ENCODE peak calls at places on chromosomes 13 and 19, in five cellular contexts. O, C, E, B and R are unnamed samples.

GRCh38 chr19:23884363-23884762 is 30.3 kb upstream of the ZNF726 start:
- DNase-seq in O (no peak), C (no peak), E (no peak), B (no peak), R (no peak)

GRCh38 chr19:15379996-15380647 is 535 bp upstream of the AKAP8 start:
- DNase-seq in O (peak; percentile 48), C (no peak), E (peak; percentile 63), B (peak; percentile 68), R (peak; percentile 84)

GRCh38 chr13:114025432-114026127 is 51.7 kb upstream of the C13orf46 start:
- DNase-seq in O (no peak), C (no peak), E (no peak), B (no peak), R (no peak)

GRCh38 chr13:97225533-97225932 is 3.4 kb downstream of the MBNL2 start:
- DNase-seq in O (no peak), C (no peak), E (no peak), B (no peak), R (no peak)

GRCh38 chr19:15539638-15540037 is 31.3 kb downstream of the CYP4F22 start:
- DNase-seq in O (no peak), C (peak; percentile 11), E (no peak), B (no peak), R (no peak)

GRCh38 chr19:1251233-1251502 is 2.8 kb downstream of the MIDN start:
- DNase-seq in O (peak; percentile 37), C (no peak), E (no peak), B (no peak), R (no peak)

GRCh38 chr19:14497347-14497921 is 1.5 kb upstream of the GIPC1 start:
- DNase-seq in O (peak; percentile 74), C (no peak), E (peak; percentile 6), B (no peak), R (peak; percentile 50)

GRCh38 chr19:45591004-45591637 is 6.5 kb upstream of the OPA3 start:
- DNase-seq in O (peak; percentile 64), C (no peak), E (peak; percentile 79), B (no peak), R (peak; percentile 88)

GRCh38 chr13:48072304-48072703 is 22.6 kb downstream of the MED4 start:
- DNase-seq in O (no peak), C (no peak), E (no peak), B (no peak), R (no peak)

GRCh38 chr13:89343165-89343564 is 1672.0 kb downstream of the SLITRK5 start:
- DNase-seq in O (no peak), C (no peak), E (no peak), B (no peak), R (no peak)

GRCh38 chr19:384801-385169 is 24.2 kb downstream of the C2CD4C start:
- DNase-seq in O (no peak), C (no peak), E (no peak), B (no peak), R (no peak)

GRCh38 chr13:40536443-40537113 is 129.9 kb downstream of the FOXO1 start:
- DNase-seq in O (peak; percentile 94), C (no peak), E (no peak), B (no peak), R (no peak)

GRCh38 chr13:112753868-112754267 is 64.0 kb downstream of the ATP11A start:
- DNase-seq in O (no peak), C (no peak), E (no peak), B (no peak), R (no peak)

GRCh38 chr19:464146-464545 is 3.3 kb upstream of the SHC2 start:
- DNase-seq in O (no peak), C (no peak), E (no peak), B (no peak), R (no peak)

GRCh38 chr19:46466536-46467199 is 4.7 kb downstream of the PNMA8A start:
- DNase-seq in O (no peak), C (peak; percentile 55), E (no peak), B (no peak), R (no peak)

GRCh38 chr19:29579308-29579910 is 26.7 kb upstream of the POP4 start:
- DNase-seq in O (no peak), C (no peak), E (no peak), B (no peak), R (no peak)

GRCh38 chr13:28440774-28441532 is 54.0 kb downstream of the FLT1 start:
- DNase-seq in O (no peak), C (no peak), E (no peak), B (no peak), R (no peak)

GRCh38 chr13:113592571-113592970 is 8.0 kb downstream of the TFDP1 start:
- DNase-seq in O (no peak), C (no peak), E (no peak), B (no peak), R (no peak)

GRCh38 chr13:113058988-113059850 is 46.4 kb upstream of the F7 start:
- DNase-seq in O (no peak), C (no peak), E (no peak), B (no peak), R (no peak)

GRCh38 chr19:48292798-48293197 is 22.9 kb downstream of the ZNF114 start:
- DNase-seq in O (no peak), C (no peak), E (no peak), B (no peak), R (no peak)

GRCh38 chr13:48066310-48066989 is 28.5 kb downstream of the MED4 start:
- DNase-seq in O (peak; percentile 47), C (peak; percentile 42), E (no peak), B (no peak), R (no peak)

GRCh38 chr13:109567315-109567714 is 219.1 kb downstream of the IRS2 start:
- DNase-seq in O (no peak), C (no peak), E (no peak), B (no peak), R (no peak)

GRCh38 chr13:46116653-46117502 is 12.0 kb upstream of the CPB2 start:
- DNase-seq in O (no peak), C (no peak), E (no peak), B (no peak), R (no peak)

GRCh38 chr13:46122304-46122703 is 17.5 kb upstream of the CPB2 start:
- DNase-seq in O (no peak), C (no peak), E (no peak), B (no peak), R (no peak)

GRCh38 chr13:46121033-46121432 is 16.2 kb upstream of the CPB2 start:
- DNase-seq in O (no peak), C (no peak), E (no peak), B (no peak), R (no peak)

GRCh38 chr13:46121597-46122163 is 16.8 kb upstream of the CPB2 start:
- DNase-seq in O (peak; percentile 32), C (no peak), E (no peak), B (no peak), R (no peak)

GRCh38 chr13:46119883-46120614 is 15.2 kb upstream of the CPB2 start:
- DNase-seq in O (no peak), C (no peak), E (peak; percentile 73), B (no peak), R (no peak)
- H3K27ac ChIP-seq in O (no peak overlapping the region), C (no peak overlapping the region), E (peak overlapping the region; percentile 51), B (no peak overlapping the region), R (no peak overlapping the region)

GRCh38 chr13:80276371-80277289 is 64.3 kb downstream of the SPRY2 start:
- DNase-seq in O (peak; percentile 15), C (no peak), E (no peak), B (peak; percentile 17), R (peak; percentile 53)

GRCh38 chr13:80278706-80279105 is 62.2 kb downstream of the SPRY2 start:
- DNase-seq in O (no peak), C (no peak), E (no peak), B (no peak), R (no peak)

GRCh38 chr13:80274643-80275042 is 66.3 kb downstream of the SPRY2 start:
- DNase-seq in O (no peak), C (no peak), E (no peak), B (no peak), R (no peak)

DNA sequence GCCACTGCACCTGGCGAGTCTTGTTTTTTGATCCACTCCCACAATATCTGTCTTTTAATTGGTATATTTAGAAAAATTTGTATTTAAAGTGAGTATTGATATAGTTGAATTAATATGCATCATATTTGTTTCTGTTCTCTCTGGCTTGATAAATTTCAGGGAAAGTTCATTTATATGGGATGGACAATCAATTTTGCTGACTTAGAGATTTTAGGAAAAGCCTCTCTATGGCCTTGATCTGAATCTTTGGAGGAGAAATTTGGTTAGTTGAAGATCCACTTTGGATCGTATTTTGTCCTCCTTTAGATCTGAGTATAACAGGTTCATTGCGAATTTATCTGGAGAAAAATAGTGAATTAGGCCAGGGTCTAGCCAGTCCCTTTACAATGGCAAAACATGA is 67.2 kb downstream of the SPRY2 start:
- DNase-seq in O (no peak), C (no peak), E (no peak), B (no peak), R (no peak)
- TF ChIP-seq CREB1 in O (no peak), C (no peak), E (no peak), B (no peak), R (no peak)

GRCh38 chr13:98890186-98890585 is 87.7 kb downstream of the DOCK9 start:
- DNase-seq in O (no peak), C (no peak), E (no peak), B (no peak), R (no peak)

GRCh38 chr13:98888222-98888889 is 89.5 kb downstream of the DOCK9 start:
- DNase-seq in O (no peak), C (no peak), E (no peak), B (no peak), R (peak; percentile 50)

GRCh38 chr13:98888890-98889279 is 89.0 kb downstream of the DOCK9 start:
- DNase-seq in O (no peak), C (no peak), E (no peak), B (no peak), R (no peak)

GRCh38 chr13:98890920-98891319 is 86.9 kb downstream of the DOCK9 start:
- DNase-seq in O (no peak), C (no peak), E (no peak), B (no peak), R (peak; percentile 53)

DNA sequence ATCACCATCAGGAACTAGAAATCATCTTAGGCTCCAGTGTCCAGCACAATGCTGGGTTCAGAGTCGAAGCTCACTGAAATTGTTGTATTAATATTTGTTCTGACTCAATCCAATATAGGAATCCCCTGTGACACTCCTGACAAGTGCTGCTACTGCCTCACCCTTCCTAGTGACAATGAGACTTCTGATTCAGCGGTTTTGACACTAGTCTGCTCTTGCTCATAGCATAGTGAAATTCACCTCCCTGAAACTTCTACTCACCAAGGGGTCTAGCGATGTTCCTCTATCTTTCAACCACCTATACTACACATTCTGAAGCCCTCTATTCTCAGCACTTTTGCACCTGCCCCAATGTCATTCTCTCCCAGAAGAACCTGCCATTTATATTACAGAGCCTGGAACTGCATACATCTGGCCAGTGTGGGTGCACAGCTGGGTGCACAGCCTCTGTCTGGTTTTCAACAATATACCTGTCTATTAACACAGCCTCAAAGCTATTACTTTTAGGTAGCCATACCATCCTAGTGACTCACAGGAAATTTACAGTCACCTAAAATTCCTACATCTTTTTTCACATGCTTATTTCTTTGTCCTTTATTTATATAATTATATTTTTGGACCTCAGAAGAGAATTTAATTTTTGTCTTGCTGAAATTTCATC is 88.3 kb downstream of the DOCK9 start:
- DNase-seq in O (no peak), C (no peak), E (no peak), B (no peak), R (no peak)
- H3K4me1 ChIP-seq in O (no peaks in the 10 kb centered on the region), C (no peaks in the 10 kb centered on the region), E (no peaks in the 10 kb centered on the region), B (peaks cover 2% of the 10 kb centered on the region), R (peaks cover 49% of the 10 kb centered on the region)

GRCh38 chr19:17333611-17334413 is 843 bp downstream of the ANO8 start:
- DNase-seq in O (no peak), C (peak; percentile 16), E (peak; percentile 69), B (no peak), R (peak; percentile 74)
- H3K27ac ChIP-seq in O (peak overlapping the region; percentile 68), C (peak overlapping the region; percentile 52), E (peak overlapping the region; percentile 75), B (no peak overlapping the region), R (no peak overlapping the region)